ENCODE peak calls at places on chromosomes 2 and 18, in six cellular contexts. One of them, this sample, is unnamed.

GRCh38 chr2:26530141-26530540 is 52.2 kb upstream of the OTOF start:
- DNase-seq in omental fat pad: no peak
- DNase-seq in foreskin fibroblast: no peak
- DNase-seq in ovary: no peak
- DNase-seq in fibroblast of mammary gland: no peak
- DNase-seq in hepatocyte: no peak
- DNase-seq in this sample: no peak

GRCh38 chr2:36562245-36562644 is 35.7 kb downstream of the FEZ2 start:
- DNase-seq in omental fat pad: no peak
- DNase-seq in hepatocyte: no peak
- DNase-seq in ovary: no peak
- DNase-seq in fibroblast of mammary gland: peak; percentile 61
- DNase-seq in foreskin fibroblast: peak; percentile 82
- DNase-seq in this sample: no peak

GRCh38 chr2:133734699-133735098 is 166.4 kb upstream of the NCKAP5 start:
- DNase-seq in omental fat pad: no peak
- DNase-seq in ovary: no peak
- DNase-seq in fibroblast of mammary gland: no peak
- DNase-seq in foreskin fibroblast: no peak
- DNase-seq in hepatocyte: no peak
- DNase-seq in this sample: no peak

GRCh38 chr2:61266653-61267505 is 104.9 kb downstream of the C2orf74 start:
- DNase-seq in hepatocyte: peak; percentile 23
- DNase-seq in ovary: no peak
- DNase-seq in omental fat pad: no peak
- DNase-seq in fibroblast of mammary gland: no peak
- DNase-seq in foreskin fibroblast: no peak
- DNase-seq in this sample: no peak

GRCh38 chr2:140457483-140457882 is 1673.3 kb downstream of the LRP1B start:
- DNase-seq in omental fat pad: no peak
- DNase-seq in ovary: no peak
- DNase-seq in foreskin fibroblast: peak; percentile 16
- DNase-seq in hepatocyte: no peak
- DNase-seq in fibroblast of mammary gland: no peak
- DNase-seq in this sample: no peak

GRCh38 chr2:31940920-31941319 is 69.9 kb downstream of the MEMO1 start:
- DNase-seq in fibroblast of mammary gland: no peak
- DNase-seq in ovary: no peak
- DNase-seq in omental fat pad: no peak
- DNase-seq in hepatocyte: no peak
- DNase-seq in foreskin fibroblast: no peak
- DNase-seq in this sample: no peak

GRCh38 chr2:135942936-135943688 is 42.3 kb downstream of the DARS1 start:
- DNase-seq in foreskin fibroblast: no peak
- DNase-seq in ovary: no peak
- DNase-seq in omental fat pad: no peak
- DNase-seq in fibroblast of mammary gland: no peak
- DNase-seq in hepatocyte: no peak
- DNase-seq in this sample: no peak

GRCh38 chr2:231563378-231563961 is 29.2 kb upstream of the TEX44 start:
- DNase-seq in foreskin fibroblast: peak; percentile 84
- DNase-seq in ovary: peak; percentile 29
- DNase-seq in hepatocyte: peak; percentile 80
- DNase-seq in fibroblast of mammary gland: peak; percentile 72
- DNase-seq in omental fat pad: no peak
- DNase-seq in this sample: peak; percentile 58

GRCh38 chr18:46718501-46719341 is 38.1 kb downstream of the ST8SIA5 start:
- DNase-seq in omental fat pad: no peak
- DNase-seq in foreskin fibroblast: peak; percentile 66
- DNase-seq in fibroblast of mammary gland: peak; percentile 91
- DNase-seq in ovary: no peak
- DNase-seq in hepatocyte: no peak
- DNase-seq in this sample: no peak

GRCh38 chr2:71934320-71934593 is 213.4 kb downstream of the CYP26B1 start:
- DNase-seq in foreskin fibroblast: no peak
- DNase-seq in ovary: no peak
- DNase-seq in omental fat pad: no peak
- DNase-seq in hepatocyte: no peak
- DNase-seq in fibroblast of mammary gland: no peak
- DNase-seq in this sample: no peak

GRCh38 chr18:13574761-13575160 is 151.6 kb downstream of the FAM210A start:
- DNase-seq in foreskin fibroblast: peak; percentile 61
- DNase-seq in fibroblast of mammary gland: peak; percentile 38
- DNase-seq in ovary: no peak
- DNase-seq in hepatocyte: no peak
- DNase-seq in omental fat pad: no peak
- DNase-seq in this sample: no peak

GRCh38 chr2:159065313-159065712 is 96.9 kb downstream of the TANC1 start:
- DNase-seq in hepatocyte: no peak
- DNase-seq in ovary: no peak
- DNase-seq in foreskin fibroblast: peak; percentile 45
- DNase-seq in fibroblast of mammary gland: no peak
- DNase-seq in omental fat pad: no peak
- DNase-seq in this sample: no peak

GRCh38 chr2:121790276-121790956 is 35.0 kb downstream of the TSN start:
- DNase-seq in omental fat pad: no peak
- DNase-seq in ovary: no peak
- DNase-seq in foreskin fibroblast: peak; percentile 90
- DNase-seq in hepatocyte: peak; percentile 73
- DNase-seq in fibroblast of mammary gland: peak; percentile 92
- DNase-seq in this sample: no peak

GRCh38 chr2:232809349-232810124 is 33.2 kb upstream of the KCNJ13 start:
- DNase-seq in hepatocyte: no peak
- DNase-seq in omental fat pad: no peak
- DNase-seq in fibroblast of mammary gland: no peak
- DNase-seq in ovary: no peak
- DNase-seq in foreskin fibroblast: no peak
- DNase-seq in this sample: no peak

GRCh38 chr2:75707901-75708300 is 2.8 kb downstream of the GCFC2 start:
- DNase-seq in hepatocyte: no peak
- DNase-seq in foreskin fibroblast: peak; percentile 7
- DNase-seq in fibroblast of mammary gland: peak; percentile 57
- DNase-seq in ovary: no peak
- DNase-seq in omental fat pad: no peak
- DNase-seq in this sample: no peak

GRCh38 chr18:21359746-21360145 is 117.7 kb downstream of the GREB1L start:
- DNase-seq in fibroblast of mammary gland: no peak
- DNase-seq in foreskin fibroblast: no peak
- DNase-seq in ovary: no peak
- DNase-seq in omental fat pad: no peak
- DNase-seq in hepatocyte: no peak
- DNase-seq in this sample: no peak

GRCh38 chr2:171531291-171531690 is 9.0 kb downstream of the CYBRD1 start:
- DNase-seq in ovary: peak; percentile 60
- DNase-seq in hepatocyte: no peak
- DNase-seq in foreskin fibroblast: peak; percentile 88
- DNase-seq in fibroblast of mammary gland: peak; percentile 83
- DNase-seq in omental fat pad: no peak
- DNase-seq in this sample: no peak

GRCh38 chr18:69703461-69703860 is 244.2 kb downstream of the CD226 start:
- DNase-seq in omental fat pad: no peak
- DNase-seq in fibroblast of mammary gland: no peak
- DNase-seq in hepatocyte: no peak
- DNase-seq in ovary: no peak
- DNase-seq in foreskin fibroblast: no peak
- DNase-seq in this sample: no peak

GRCh38 chr2:105184420-105184819 is 57.1 kb upstream of the GPR45 start:
- DNase-seq in hepatocyte: peak; percentile 30
- DNase-seq in ovary: no peak
- DNase-seq in foreskin fibroblast: no peak
- DNase-seq in fibroblast of mammary gland: no peak
- DNase-seq in omental fat pad: no peak
- DNase-seq in this sample: no peak

GRCh38 chr2:111061192-111061591 is 59.5 kb upstream of the BCL2L11 start:
- DNase-seq in hepatocyte: no peak
- DNase-seq in foreskin fibroblast: no peak
- DNase-seq in ovary: no peak
- DNase-seq in omental fat pad: no peak
- DNase-seq in fibroblast of mammary gland: no peak
- DNase-seq in this sample: no peak

GRCh38 chr2:196607073-196607472 is 32.4 kb upstream of the CCDC150 start:
- DNase-seq in hepatocyte: peak; percentile 28
- DNase-seq in ovary: no peak
- DNase-seq in omental fat pad: no peak
- DNase-seq in fibroblast of mammary gland: no peak
- DNase-seq in foreskin fibroblast: peak; percentile 55
- DNase-seq in this sample: no peak

GRCh38 chr2:36411962-36412444 is 56.4 kb downstream of the CRIM1 start:
- DNase-seq in omental fat pad: no peak
- DNase-seq in fibroblast of mammary gland: no peak
- DNase-seq in hepatocyte: no peak
- DNase-seq in foreskin fibroblast: no peak
- DNase-seq in ovary: no peak
- DNase-seq in this sample: no peak

GRCh38 chr2:53913721-53914120 is 54.0 kb upstream of the GPR75 start:
- DNase-seq in fibroblast of mammary gland: peak; percentile 68
- DNase-seq in hepatocyte: no peak
- DNase-seq in ovary: no peak
- DNase-seq in foreskin fibroblast: peak; percentile 48
- DNase-seq in omental fat pad: no peak
- DNase-seq in this sample: no peak

GRCh38 chr18:37253424-37254255 is 312.0 kb downstream of the CELF4 start:
- DNase-seq in foreskin fibroblast: peak; percentile 33
- DNase-seq in hepatocyte: peak; percentile 89
- DNase-seq in ovary: no peak
- DNase-seq in fibroblast of mammary gland: no peak
- DNase-seq in omental fat pad: no peak
- DNase-seq in this sample: peak; percentile 63

GRCh38 chr2:14388724-14389123 is 243.8 kb upstream of the LRATD1 start:
- DNase-seq in omental fat pad: no peak
- DNase-seq in foreskin fibroblast: no peak
- DNase-seq in fibroblast of mammary gland: no peak
- DNase-seq in ovary: no peak
- DNase-seq in hepatocyte: no peak
- DNase-seq in this sample: no peak

GRCh38 chr2:14387332-14387731 is 245.2 kb upstream of the LRATD1 start:
- DNase-seq in fibroblast of mammary gland: no peak
- DNase-seq in omental fat pad: no peak
- DNase-seq in hepatocyte: no peak
- DNase-seq in ovary: no peak
- DNase-seq in foreskin fibroblast: no peak
- DNase-seq in this sample: no peak

DNA sequence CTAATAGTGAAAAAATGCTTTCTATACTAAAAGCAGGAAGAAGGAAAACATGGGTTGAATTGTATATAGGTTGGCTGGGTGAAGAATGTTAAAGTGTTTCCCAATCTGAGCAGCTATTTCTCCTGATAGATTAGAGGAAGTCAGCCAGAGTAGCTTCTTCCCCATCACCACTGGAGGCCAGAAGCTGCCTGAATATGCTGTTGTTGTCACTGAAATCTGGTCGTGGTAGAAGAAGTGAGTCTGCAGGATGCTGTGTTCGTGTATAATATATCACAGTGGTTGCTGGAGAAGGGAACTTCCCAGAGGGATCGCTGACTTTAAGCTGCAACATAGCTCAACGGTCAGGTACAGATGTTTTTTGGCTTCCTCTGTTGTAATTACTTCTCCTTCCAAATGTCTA is 247.5 kb upstream of the LRATD1 start:
- DNase-seq in fibroblast of mammary gland: peak; percentile 19
- DNase-seq in hepatocyte: no peak
- DNase-seq in ovary: no peak
- DNase-seq in omental fat pad: no peak
- DNase-seq in foreskin fibroblast: no peak
- DNase-seq in this sample: no peak
- TF ChIP-seq CTCF in fibroblast of mammary gland: peak; percentile 9
- TF ChIP-seq CTCF in hepatocyte: no peak
- TF ChIP-seq CTCF in ovary: no peak
- TF ChIP-seq CTCF in omental fat pad: no peak
- TF ChIP-seq CTCF in foreskin fibroblast: no peak
- TF ChIP-seq CTCF in this sample: no peak

GRCh38 chr18:23095463-23095862 is 39.8 kb upstream of the CABLES1 start:
- DNase-seq in foreskin fibroblast: no peak
- DNase-seq in fibroblast of mammary gland: no peak
- DNase-seq in omental fat pad: no peak
- DNase-seq in ovary: no peak
- DNase-seq in hepatocyte: no peak
- DNase-seq in this sample: no peak
- TF ChIP-seq CTCF in foreskin fibroblast: no peak
- TF ChIP-seq CTCF in fibroblast of mammary gland: no peak
- TF ChIP-seq CTCF in omental fat pad: no peak
- TF ChIP-seq CTCF in ovary: no peak
- TF ChIP-seq CTCF in hepatocyte: no peak
- TF ChIP-seq CTCF in this sample: no peak

DNA sequence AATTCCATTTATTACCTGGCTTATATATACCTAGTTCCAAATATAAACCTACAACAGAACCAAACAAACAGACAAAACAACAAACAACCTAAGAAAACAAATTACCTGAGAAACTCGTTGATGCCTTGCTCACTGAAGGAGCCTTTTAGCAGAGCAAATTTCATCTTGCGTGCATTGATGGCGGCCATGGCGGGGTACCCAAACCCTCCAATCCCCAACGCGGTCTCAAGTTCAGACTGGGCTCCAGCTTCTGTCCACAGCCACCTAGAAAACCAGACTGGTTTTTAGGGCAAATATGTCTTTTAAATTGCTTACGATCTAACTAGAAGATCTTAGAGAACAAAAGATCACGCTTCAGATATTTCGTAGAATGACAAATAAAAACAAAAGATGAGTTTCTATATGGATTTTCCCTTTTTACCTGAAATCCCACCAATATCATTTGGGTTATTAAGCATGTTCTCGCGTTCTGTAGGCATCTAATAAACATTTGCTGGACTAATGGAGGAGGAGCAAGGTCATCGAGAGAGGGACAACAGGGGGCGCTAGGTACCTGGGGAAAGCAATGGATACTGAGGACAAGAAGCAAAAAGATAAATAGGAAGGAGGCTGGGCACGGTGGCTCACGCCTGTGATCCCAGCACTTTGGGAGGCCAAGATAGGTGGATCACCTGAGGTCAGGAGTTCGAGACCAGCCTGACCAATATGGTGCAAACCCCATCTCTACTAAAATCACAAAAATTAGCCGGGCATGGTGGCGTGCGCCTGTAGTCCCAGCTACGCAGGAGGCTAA is 25.2 kb downstream of the PDIA6 start:
- DNase-seq in fibroblast of mammary gland: peak; percentile 18
- DNase-seq in foreskin fibroblast: no peak
- DNase-seq in ovary: no peak
- DNase-seq in omental fat pad: no peak
- DNase-seq in hepatocyte: no peak
- DNase-seq in this sample: no peak
- TF ChIP-seq CTCF in fibroblast of mammary gland: peak; percentile 46
- TF ChIP-seq CTCF in foreskin fibroblast: peak; percentile 22
- TF ChIP-seq CTCF in ovary: no peak
- TF ChIP-seq CTCF in omental fat pad: no peak
- TF ChIP-seq CTCF in hepatocyte: peak; percentile 13
- TF ChIP-seq CTCF in this sample: no peak

GRCh38 chr18:63951302-63951705 is 2.2 kb downstream of the HMSD start:
- DNase-seq in omental fat pad: no peak
- DNase-seq in hepatocyte: no peak
- DNase-seq in fibroblast of mammary gland: peak; percentile 52
- DNase-seq in ovary: no peak
- DNase-seq in foreskin fibroblast: peak; percentile 38
- DNase-seq in this sample: no peak
- TF ChIP-seq CTCF in omental fat pad: no peak
- TF ChIP-seq CTCF in hepatocyte: no peak
- TF ChIP-seq CTCF in fibroblast of mammary gland: peak; percentile 37
- TF ChIP-seq CTCF in ovary: no peak
- TF ChIP-seq CTCF in foreskin fibroblast: peak; percentile 37
- TF ChIP-seq CTCF in this sample: peak; percentile 35